ENCODE peak calls at places on chromosomes 2 and 18, in nine cellular contexts. One of them, this sample, is unnamed.

GRCh38 chr2:205908491-205909193 is 177.3 kb downstream of the INO80D start:
- DNase-seq in spleen: no peak
- DNase-seq in adrenal gland: no peak
- DNase-seq in transverse colon: no peak
- DNase-seq in GM12892: no peak
- DNase-seq in IMR-90: peak
- DNase-seq in tibial nerve: no peak
- DNase-seq in sigmoid colon: no peak
- DNase-seq in GM12891: no peak
- DNase-seq in this sample: no peak

GRCh38 chr2:44237221-44237620 is 38.1 kb upstream of the SLC3A1 start:
- DNase-seq in spleen: no peak
- DNase-seq in adrenal gland: no peak
- DNase-seq in transverse colon: no peak
- DNase-seq in GM12892: peak
- DNase-seq in IMR-90: no peak
- DNase-seq in tibial nerve: no peak
- DNase-seq in sigmoid colon: no peak
- DNase-seq in GM12891: peak
- DNase-seq in this sample: no peak

GRCh38 chr2:111923271-111923670 is 24.9 kb downstream of the MERTK start:
- DNase-seq in spleen: no peak
- DNase-seq in adrenal gland: no peak
- DNase-seq in transverse colon: no peak
- DNase-seq in GM12892: no peak
- DNase-seq in IMR-90: peak
- DNase-seq in tibial nerve: no peak
- DNase-seq in sigmoid colon: no peak
- DNase-seq in GM12891: no peak
- DNase-seq in this sample: no peak

GRCh38 chr2:183028108-183028507 is 10.1 kb downstream of the NCKAP1 start:
- DNase-seq in spleen: no peak
- DNase-seq in adrenal gland: no peak
- DNase-seq in transverse colon: no peak
- DNase-seq in GM12892: no peak
- DNase-seq in IMR-90: no peak
- DNase-seq in tibial nerve: no peak
- DNase-seq in sigmoid colon: no peak
- DNase-seq in GM12891: no peak
- DNase-seq in this sample: no peak

GRCh38 chr2:3867451-3867850 is 164.1 kb downstream of the DCDC2C start:
- DNase-seq in spleen: no peak
- DNase-seq in adrenal gland: no peak
- DNase-seq in transverse colon: no peak
- DNase-seq in GM12892: no peak
- DNase-seq in IMR-90: no peak
- DNase-seq in tibial nerve: no peak
- DNase-seq in sigmoid colon: no peak
- DNase-seq in GM12891: no peak
- DNase-seq in this sample: no peak

GRCh38 chr18:28039078-28039477 is 137.9 kb downstream of the CDH2 start:
- DNase-seq in spleen: no peak
- DNase-seq in adrenal gland: peak
- DNase-seq in transverse colon: no peak
- DNase-seq in GM12892: no peak
- DNase-seq in IMR-90: peak
- DNase-seq in tibial nerve: no peak
- DNase-seq in sigmoid colon: no peak
- DNase-seq in GM12891: no peak
- DNase-seq in this sample: peak

GRCh38 chr2:151381266-151381665 is 23.9 kb downstream of the TNFAIP6 start:
- DNase-seq in spleen: no peak
- DNase-seq in adrenal gland: no peak
- DNase-seq in transverse colon: no peak
- DNase-seq in GM12892: no peak
- DNase-seq in IMR-90: peak
- DNase-seq in tibial nerve: no peak
- DNase-seq in sigmoid colon: no peak
- DNase-seq in GM12891: no peak
- DNase-seq in this sample: no peak

GRCh38 chr2:32039447-32040219 is at the start of gene DPY30:
- DNase-seq in spleen: peak
- DNase-seq in adrenal gland: peak
- DNase-seq in transverse colon: peak
- DNase-seq in GM12892: peak
- DNase-seq in IMR-90: peak
- DNase-seq in tibial nerve: peak
- DNase-seq in sigmoid colon: peak
- DNase-seq in GM12891: peak
- DNase-seq in this sample: peak

GRCh38 chr2:19369341-19369955 is 11.0 kb upstream of the OSR1 start:
- DNase-seq in spleen: no peak
- DNase-seq in adrenal gland: no peak
- DNase-seq in transverse colon: no peak
- DNase-seq in GM12892: no peak
- DNase-seq in IMR-90: peak
- DNase-seq in tibial nerve: no peak
- DNase-seq in sigmoid colon: no peak
- DNase-seq in GM12891: no peak
- DNase-seq in this sample: no peak

GRCh38 chr2:241607162-241607885 is 29.6 kb downstream of the THAP4 start:
- DNase-seq in spleen: no peak
- DNase-seq in adrenal gland: no peak
- DNase-seq in transverse colon: no peak
- DNase-seq in GM12892: no peak
- DNase-seq in IMR-90: no peak
- DNase-seq in tibial nerve: no peak
- DNase-seq in sigmoid colon: no peak
- DNase-seq in GM12891: no peak
- DNase-seq in this sample: no peak

GRCh38 chr2:241608881-241609280 is 28.1 kb downstream of the THAP4 start:
- DNase-seq in spleen: no peak
- DNase-seq in adrenal gland: no peak
- DNase-seq in transverse colon: no peak
- DNase-seq in GM12892: no peak
- DNase-seq in IMR-90: no peak
- DNase-seq in tibial nerve: no peak
- DNase-seq in sigmoid colon: no peak
- DNase-seq in GM12891: no peak
- DNase-seq in this sample: no peak

GRCh38 chr2:241612156-241613017 is 24.6 kb downstream of the THAP4 start:
- DNase-seq in spleen: no peak
- DNase-seq in adrenal gland: no peak
- DNase-seq in transverse colon: no peak
- DNase-seq in GM12892: no peak
- DNase-seq in IMR-90: peak
- DNase-seq in tibial nerve: no peak
- DNase-seq in sigmoid colon: peak
- DNase-seq in GM12891: no peak
- DNase-seq in this sample: no peak

GRCh38 chr2:241611062-241611461 is 25.9 kb downstream of the THAP4 start:
- DNase-seq in spleen: no peak
- DNase-seq in adrenal gland: no peak
- DNase-seq in transverse colon: no peak
- DNase-seq in GM12892: no peak
- DNase-seq in IMR-90: no peak
- DNase-seq in tibial nerve: no peak
- DNase-seq in sigmoid colon: no peak
- DNase-seq in GM12891: no peak
- DNase-seq in this sample: no peak

GRCh38 chr2:241609859-241610793 is 26.8 kb downstream of the THAP4 start:
- DNase-seq in spleen: peak
- DNase-seq in adrenal gland: peak
- DNase-seq in transverse colon: peak
- DNase-seq in GM12892: peak
- DNase-seq in IMR-90: peak
- DNase-seq in tibial nerve: peak
- DNase-seq in sigmoid colon: peak
- DNase-seq in GM12891: peak
- DNase-seq in this sample: peak
- TF ChIP-seq POLR2A in spleen: no peak
- TF ChIP-seq POLR2A in adrenal gland: peak
- TF ChIP-seq POLR2A in transverse colon: peak
- TF ChIP-seq POLR2A in GM12892: peak
- TF ChIP-seq POLR2A in IMR-90: peak
- TF ChIP-seq POLR2A in tibial nerve: no peak
- TF ChIP-seq POLR2A in sigmoid colon: no peak
- TF ChIP-seq POLR2A in GM12891: no peak
- TF ChIP-seq POLR2A in this sample: peak

GRCh38 chr18:12376718-12377555 is at the start of gene AFG3L2:
- DNase-seq in spleen: peak
- DNase-seq in adrenal gland: peak
- DNase-seq in transverse colon: peak
- DNase-seq in GM12892: peak
- DNase-seq in IMR-90: peak
- DNase-seq in tibial nerve: peak
- DNase-seq in sigmoid colon: peak
- DNase-seq in GM12891: peak
- DNase-seq in this sample: peak
- TF ChIP-seq POLR2A in spleen: peak
- TF ChIP-seq POLR2A in adrenal gland: peak
- TF ChIP-seq POLR2A in transverse colon: peak
- TF ChIP-seq POLR2A in GM12892: peak
- TF ChIP-seq POLR2A in IMR-90: peak
- TF ChIP-seq POLR2A in tibial nerve: peak
- TF ChIP-seq POLR2A in sigmoid colon: peak
- TF ChIP-seq POLR2A in GM12891: peak
- TF ChIP-seq POLR2A in this sample: peak

DNA sequence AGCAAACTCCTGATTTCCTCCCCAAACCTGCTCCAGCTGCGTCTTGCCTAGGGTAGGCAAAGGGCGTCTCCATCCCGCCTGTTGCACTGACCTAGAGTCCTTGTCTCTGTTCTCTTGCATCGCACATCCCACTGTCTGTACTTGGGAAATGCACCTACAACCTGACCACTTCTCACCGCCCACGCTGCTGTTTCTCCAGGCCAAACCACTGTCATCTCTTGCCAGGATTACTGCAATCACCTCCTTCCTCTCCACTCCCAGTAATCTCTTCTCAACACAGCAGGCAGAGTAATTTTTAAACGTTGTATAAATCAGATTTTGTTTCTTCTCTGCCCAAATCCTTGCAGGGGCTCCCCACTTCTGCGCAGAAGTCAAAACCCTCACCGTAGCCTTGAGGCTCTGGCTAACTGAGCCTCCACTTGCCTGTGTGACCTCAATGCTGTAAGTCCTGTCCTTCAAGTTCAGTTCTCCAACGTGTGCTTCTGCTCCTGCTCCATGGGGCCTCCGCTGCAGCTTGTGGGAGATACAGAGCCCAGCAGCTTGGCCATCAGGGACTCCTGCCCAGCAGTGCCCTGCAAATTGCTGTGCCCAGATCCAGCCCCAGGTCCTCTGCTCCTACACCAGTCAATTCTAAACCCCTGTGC is 27.7 kb upstream of the SEMA4C start:
- DNase-seq in spleen: no peak
- DNase-seq in adrenal gland: no peak
- DNase-seq in transverse colon: no peak
- DNase-seq in GM12892: no peak
- DNase-seq in IMR-90: peak
- DNase-seq in tibial nerve: no peak
- DNase-seq in sigmoid colon: no peak
- DNase-seq in GM12891: no peak
- DNase-seq in this sample: no peak
- TF ChIP-seq POLR2A in spleen: no peak
- TF ChIP-seq POLR2A in adrenal gland: no peak
- TF ChIP-seq POLR2A in transverse colon: no peak
- TF ChIP-seq POLR2A in GM12892: no peak
- TF ChIP-seq POLR2A in IMR-90: no peak
- TF ChIP-seq POLR2A in tibial nerve: no peak
- TF ChIP-seq POLR2A in sigmoid colon: no peak
- TF ChIP-seq POLR2A in GM12891: no peak
- TF ChIP-seq POLR2A in this sample: no peak

GRCh38 chr2:186927185-186927866 is 78.4 kb upstream of the ZSWIM2 start:
- DNase-seq in spleen: no peak
- DNase-seq in adrenal gland: no peak
- DNase-seq in transverse colon: no peak
- DNase-seq in GM12892: no peak
- DNase-seq in IMR-90: no peak
- DNase-seq in tibial nerve: no peak
- DNase-seq in sigmoid colon: no peak
- DNase-seq in GM12891: no peak
- DNase-seq in this sample: no peak
- TF ChIP-seq POLR2A in spleen: no peak
- TF ChIP-seq POLR2A in adrenal gland: no peak
- TF ChIP-seq POLR2A in transverse colon: no peak
- TF ChIP-seq POLR2A in GM12892: no peak
- TF ChIP-seq POLR2A in IMR-90: no peak
- TF ChIP-seq POLR2A in tibial nerve: no peak
- TF ChIP-seq POLR2A in sigmoid colon: no peak
- TF ChIP-seq POLR2A in GM12891: no peak
- TF ChIP-seq POLR2A in this sample: no peak

GRCh38 chr2:40284797-40285196 is 167.1 kb downstream of the SLC8A1 start:
- DNase-seq in spleen: no peak
- DNase-seq in adrenal gland: no peak
- DNase-seq in transverse colon: no peak
- DNase-seq in GM12892: no peak
- DNase-seq in IMR-90: peak
- DNase-seq in tibial nerve: no peak
- DNase-seq in sigmoid colon: no peak
- DNase-seq in GM12891: no peak
- DNase-seq in this sample: no peak
- TF ChIP-seq POLR2A in spleen: no peak
- TF ChIP-seq POLR2A in adrenal gland: no peak
- TF ChIP-seq POLR2A in transverse colon: no peak
- TF ChIP-seq POLR2A in GM12892: no peak
- TF ChIP-seq POLR2A in IMR-90: no peak
- TF ChIP-seq POLR2A in tibial nerve: no peak
- TF ChIP-seq POLR2A in sigmoid colon: no peak
- TF ChIP-seq POLR2A in GM12891: no peak
- TF ChIP-seq POLR2A in this sample: no peak

This sample was measured in H54.